ENCODE peak calls at places on chromosomes 3 and 15, in ten cellular contexts. G is stimulated activated CD8-positive, alpha-beta memory T cell treated with anti-CD3 and anti-CD28 coated beads, Interleukin-7, amount 100 ng/mL, for 24 hours; M is T-helper 17 cell; D is PC-3; P is NCI-H1105; V is HCT116; A is HT1080; N is HFFc6; T is tibial nerve; L is ecto neural progenitor cell. J is an unnamed sample.

GRCh38 chr3:197456271-197457091 is 99.3 kb downstream of the BDH1 start:
- DNase-seq in D (no peak), M (peak), A (no peak), L (peak), N (peak), P (no peak), V (peak), G (peak), T (peak), J (no peak)

GRCh38 chr3:178536271-178537079 is at the start of gene KCNMB2:
- DNase-seq in M (no peak), V (no peak), P (peak), N (no peak), L (no peak), T (no peak), D (no peak), A (no peak), G (no peak), J (peak)

GRCh38 chr3:196016485-196016884 is 65.4 kb downstream of the TFRC start:
- DNase-seq in D (peak), P (no peak), N (peak), G (no peak), V (no peak), A (peak), T (no peak), M (no peak), L (no peak), J (no peak)

GRCh38 chr3:72123908-72124441 is 339.0 kb upstream of the PROK2 start:
- DNase-seq in D (peak), A (peak), G (no peak), V (peak), T (peak), L (no peak), M (no peak), N (peak), P (no peak), J (no peak)

GRCh38 chr3:193885832-193886231 is 250.1 kb upstream of the HES1 start:
- DNase-seq in N (no peak), V (no peak), A (no peak), M (no peak), L (no peak), P (no peak), D (peak), G (no peak), T (no peak), J (no peak)

GRCh38 chr3:188796122-188796631 is 375.6 kb upstream of the TPRG1 start:
- DNase-seq in P (no peak), V (no peak), L (no peak), T (peak), G (no peak), N (peak), A (peak), D (peak), M (no peak), J (no peak)

GRCh38 chr3:149812165-149812605 is 830 bp upstream of the RNF13 start:
- DNase-seq in P (no peak), G (no peak), L (no peak), T (no peak), M (no peak), V (no peak), D (no peak), A (no peak), N (no peak), J (no peak)

GRCh38 chr3:105783631-105784030 is 85.2 kb downstream of the CBLB start:
- DNase-seq in M (no peak), G (no peak), A (no peak), V (no peak), D (no peak), P (no peak), N (no peak), T (no peak), L (no peak), J (no peak)

GRCh38 chr3:10205461-10206165 is 40.9 kb downstream of the IRAK2 start:
- DNase-seq in A (peak), T (no peak), N (peak), V (peak), P (no peak), M (no peak), D (peak), L (no peak), G (no peak), J (no peak)

GRCh38 chr15:91291673-91292072 is 191.6 kb downstream of the SV2B start:
- DNase-seq in P (no peak), N (no peak), G (no peak), V (peak), D (no peak), T (no peak), L (no peak), A (peak), M (no peak), J (no peak)

GRCh38 chr3:9091811-9092210 is 128.5 kb upstream of the RAD18 start:
- DNase-seq in D (no peak), P (no peak), L (no peak), T (no peak), A (no peak), M (no peak), V (no peak), G (no peak), N (no peak), J (no peak)

GRCh38 chr15:74043425-74044266 is 38.7 kb downstream of the GOLGA6A start:
- DNase-seq in N (no peak), V (no peak), L (peak), G (no peak), T (no peak), P (no peak), D (no peak), M (no peak), A (no peak), J (no peak)

GRCh38 chr3:62833538-62833937 is 41.7 kb downstream of the CADPS start:
- DNase-seq in L (no peak), T (no peak), G (no peak), P (no peak), V (no peak), A (peak), D (no peak), N (no peak), M (no peak), J (no peak)

GRCh38 chr15:55241895-55242294 is 45.2 kb upstream of the RSL24D1 start:
- DNase-seq in A (no peak), G (no peak), V (no peak), P (no peak), M (no peak), T (no peak), D (no peak), N (peak), L (no peak), J (no peak)

GRCh38 chr3:147298511-147298982 is 107.8 kb downstream of the ZIC4 start:
- DNase-seq in M (no peak), N (peak), A (peak), V (no peak), T (no peak), G (no peak), L (no peak), D (peak), P (no peak), J (peak)

GRCh38 chr15:22873204-22873701 is 34.8 kb downstream of the NIPA2 start:
- DNase-seq in P (no peak), N (peak), L (no peak), V (no peak), T (no peak), G (no peak), M (no peak), D (peak), A (peak), J (no peak)

J was measured in COR-L47.